ENCODE peak calls at places on chromosomes 3 and 15, in five cellular contexts. W is hippocampal formation, V is kidney epithelial cell, F is iris pigment epithelial cell, U is pulmonary artery endothelial cell. N is an unnamed sample.

GRCh38 chr15:95760508-95760907 is 570.0 kb upstream of the NR2F2 start:
- DNase-seq in F (peak), V (no peak), W (no peak), U (no peak), N (no peak)

GRCh38 chr3:155934215-155934614 is 63.8 kb downstream of the GMPS start:
- DNase-seq in U (no peak), W (no peak), V (no peak), F (no peak), N (no peak)

GRCh38 chr3:154310840-154311239 is 13.4 kb downstream of the DHX36 start:
- DNase-seq in W (no peak), F (peak), U (no peak), V (no peak), N (no peak)

GRCh38 chr15:39593071-39594055 is 12.5 kb downstream of the THBS1 start:
- DNase-seq in W (no peak), U (peak), V (no peak), F (no peak), N (no peak)

GRCh38 chr3:70832811-70833509 is 520.5 kb upstream of the MDFIC2 start:
- DNase-seq in U (no peak), V (no peak), F (peak), W (no peak), N (no peak)

GRCh38 chr15:60396560-60396963 is 1.2 kb downstream of the ANXA2 start:
- DNase-seq in V (no peak), U (no peak), F (no peak), W (no peak), N (no peak)

GRCh38 chr15:30953731-30954378 is 37.6 kb downstream of the MTMR10 start:
- DNase-seq in U (peak), F (peak), W (no peak), V (peak), N (no peak)

GRCh38 chr3:33898901-33899300 is 100.5 kb downstream of the PDCD6IP start:
- DNase-seq in U (no peak), W (no peak), V (no peak), F (no peak), N (no peak)

GRCh38 chr3:20696393-20697045 is 510.5 kb upstream of the SGO1 start:
- DNase-seq in U (no peak), F (no peak), V (no peak), W (no peak), N (no peak)

GRCh38 chr15:52100807-52101206 is 11.8 kb downstream of the BCL2L10 start:
- DNase-seq in U (peak), F (peak), W (peak), V (peak), N (peak)

GRCh38 chr15:75082689-75083088 is 59.3 kb downstream of the PPCDC start:
- DNase-seq in W (no peak), U (no peak), V (no peak), F (no peak), N (no peak)